ENCODE peak calls at places on chromosomes 2 and 18, in nine cellular contexts. J is HuH-7.5, O is OCI-M1, F is immature natural killer cell, X is GM04504, Q is fibroblast of lung, N is NCI-H510A treated with DMSO at 0.1 percent for 48 hours, C is HCT116, K is activated gamma-delta T cell treated with Interleukin-2 at 50 U/mL for 16 hours. R is an unnamed sample.

GRCh38 chr2:181683518-181684453 is 3.5 kb upstream of the NEUROD1 start:
- DNase-seq in Q (peak), J (peak), K (no peak), F (no peak), C (peak), X (no peak), N (peak), O (no peak), R (peak)

GRCh38 chr18:63409301-63409700 is 13.0 kb downstream of the VPS4B start:
- DNase-seq in F (no peak), J (no peak), O (no peak), C (no peak), X (no peak), Q (peak), N (no peak), K (no peak), R (no peak)

GRCh38 chr2:64363848-64364247 is 90.1 kb upstream of the LGALSL start:
- DNase-seq in F (no peak), K (no peak), Q (no peak), J (no peak), N (no peak), X (no peak), O (no peak), C (no peak), R (no peak)

GRCh38 chr2:151162185-151162584 is 99.5 kb downstream of the RBM43 start:
- DNase-seq in N (no peak), C (no peak), J (no peak), K (no peak), O (peak), X (peak), Q (peak), F (no peak), R (peak)

GRCh38 chr18:48975221-48975816 is 24.6 kb upstream of the SMAD7 start:
- DNase-seq in C (no peak), Q (no peak), O (no peak), X (no peak), J (peak), N (no peak), F (no peak), K (no peak), R (no peak)

GRCh38 chr2:108946442-108946841 is 42.6 kb downstream of the EDAR start:
- DNase-seq in N (no peak), F (no peak), O (no peak), X (no peak), J (no peak), Q (no peak), K (no peak), C (no peak), R (no peak)

GRCh38 chr2:212968284-212969081 is 182.9 kb downstream of the IKZF2 start:
- DNase-seq in X (no peak), K (no peak), Q (peak), J (no peak), N (no peak), C (no peak), F (no peak), O (no peak), R (no peak)

GRCh38 chr2:241775223-241776177 is 1.1 kb upstream of the GAL3ST2 start:
- DNase-seq in X (no peak), N (no peak), J (peak), C (no peak), K (no peak), O (no peak), Q (no peak), F (no peak), R (no peak)

GRCh38 chr2:144572977-144573376 is 53.1 kb upstream of the ZEB2 start:
- DNase-seq in K (no peak), X (no peak), J (no peak), C (no peak), F (no peak), N (no peak), Q (no peak), O (no peak), R (no peak)

GRCh38 chr2:169765523-169765922 is 31.9 kb downstream of the KLHL23 start:
- DNase-seq in Q (peak), O (no peak), C (no peak), X (no peak), K (no peak), J (no peak), F (no peak), N (no peak), R (no peak)

GRCh38 chr18:49767111-49768050 is 46.0 kb downstream of the ACAA2 start:
- DNase-seq in K (no peak), Q (no peak), X (no peak), N (no peak), J (no peak), O (no peak), C (no peak), F (no peak), R (no peak)

GRCh38 chr2:216211614-216212013 is 102.5 kb downstream of the XRCC5 start:
- DNase-seq in J (no peak), Q (no peak), F (no peak), K (no peak), O (no peak), X (no peak), C (no peak), N (no peak), R (no peak)

GRCh38 chr18:46542545-46542944 is 114.5 kb downstream of the LOXHD1 start:
- DNase-seq in Q (peak), K (no peak), F (no peak), C (no peak), J (no peak), N (no peak), O (peak), X (no peak), R (no peak)